ENCODE peak calls at places on chromosomes 11 and 22, in eight cellular contexts. F, C, O, D, P, U, H and V are unnamed samples.

GRCh38 chr22:24857576-24857975 is 51.6 kb downstream of the SGSM1 start:
- DNase-seq in F (no peak), C (no peak), O (no peak), D (no peak), P (no peak), U (no peak), H (no peak), V (no peak)

GRCh38 chr11:61445535-61445934 is 15.6 kb downstream of the SDHAF2 start:
- DNase-seq in F (no peak), C (no peak), O (no peak), D (no peak), P (no peak), U (no peak), H (no peak), V (no peak)

GRCh38 chr11:14974021-14974698 is 2.0 kb upstream of the CALCA start:
- DNase-seq in F (no peak), C (no peak), O (peak; percentile 11), D (no peak), P (no peak), U (no peak), H (no peak), V (no peak)

GRCh38 chr22:31944700-31945477 is 554 bp downstream of the YWHAH start:
- DNase-seq in F (no peak), C (peak; percentile 45), O (peak; percentile 55), D (peak; percentile 22), P (no peak), U (peak; percentile 30), H (no peak), V (no peak)

GRCh38 chr22:25111579-25112517 is 87.8 kb upstream of the CRYBB3 start:
- DNase-seq in F (no peak), C (peak; percentile 74), O (peak; percentile 59), D (no peak), P (no peak), U (peak; percentile 86), H (no peak), V (no peak)

GRCh38 chr11:7348432-7349298 is 97.0 kb downstream of the SYT9 start:
- DNase-seq in F (peak; percentile 21), C (no peak), O (no peak), D (no peak), P (peak; percentile 55), U (peak; percentile 31), H (no peak), V (no peak)

GRCh38 chr11:116172156-116172555 is 600.6 kb downstream of the BUD13 start:
- DNase-seq in F (no peak), C (no peak), O (no peak), D (no peak), P (no peak), U (no peak), H (no peak), V (no peak)

GRCh38 chr11:28472904-28473303 is 364.7 kb downstream of the METTL15 start:
- DNase-seq in F (no peak), C (no peak), O (no peak), D (no peak), P (no peak), U (no peak), H (no peak), V (no peak)

GRCh38 chr11:112773256-112773655 is 188.0 kb upstream of the NCAM1 start:
- DNase-seq in F (no peak), C (no peak), O (no peak), D (no peak), P (no peak), U (no peak), H (no peak), V (no peak)

GRCh38 chr11:44575288-44575672 is 9.8 kb downstream of the CD82 start:
- DNase-seq in F (no peak), C (no peak), O (no peak), D (no peak), P (peak; percentile 67), U (no peak), H (no peak), V (peak; percentile 65)

GRCh38 chr11:32772731-32773130 is 21.7 kb downstream of the CCDC73 start:
- DNase-seq in F (no peak), C (no peak), O (no peak), D (no peak), P (no peak), U (no peak), H (no peak), V (no peak)

GRCh38 chr11:82869657-82870056 is 30.6 kb downstream of the PRCP start:
- DNase-seq in F (no peak), C (no peak), O (no peak), D (no peak), P (peak; percentile 41), U (peak; percentile 17), H (no peak), V (peak; percentile 51)

GRCh38 chr11:121318848-121319834 is 26.6 kb downstream of the SC5D start:
- DNase-seq in F (peak; percentile 49), C (peak; percentile 24), O (no peak), D (peak; percentile 69), P (peak; percentile 66), U (peak; percentile 47), H (peak; percentile 68), V (peak; percentile 57)

GRCh38 chr22:49789289-49790141 is 38.2 kb downstream of the BRD1 start:
- DNase-seq in F (no peak), C (peak; percentile 64), O (no peak), D (no peak), P (peak; percentile 78), U (no peak), H (peak; percentile 63), V (peak; percentile 54)

GRCh38 chr11:63763506-63764200 is 4.9 kb downstream of the ZFTA start:
- DNase-seq in F (no peak), C (peak; percentile 68), O (peak; percentile 17), D (no peak), P (no peak), U (no peak), H (no peak), V (no peak)
- H3K4me3 ChIP-seq in F (no peak overlapping the region), C (no peak overlapping the region), O (no peak overlapping the region), D (no peak overlapping the region), P (peak overlapping the region; percentile 30), U (peak overlapping the region; percentile 27), H (no peak overlapping the region), V (no peak overlapping the region)

DNA sequence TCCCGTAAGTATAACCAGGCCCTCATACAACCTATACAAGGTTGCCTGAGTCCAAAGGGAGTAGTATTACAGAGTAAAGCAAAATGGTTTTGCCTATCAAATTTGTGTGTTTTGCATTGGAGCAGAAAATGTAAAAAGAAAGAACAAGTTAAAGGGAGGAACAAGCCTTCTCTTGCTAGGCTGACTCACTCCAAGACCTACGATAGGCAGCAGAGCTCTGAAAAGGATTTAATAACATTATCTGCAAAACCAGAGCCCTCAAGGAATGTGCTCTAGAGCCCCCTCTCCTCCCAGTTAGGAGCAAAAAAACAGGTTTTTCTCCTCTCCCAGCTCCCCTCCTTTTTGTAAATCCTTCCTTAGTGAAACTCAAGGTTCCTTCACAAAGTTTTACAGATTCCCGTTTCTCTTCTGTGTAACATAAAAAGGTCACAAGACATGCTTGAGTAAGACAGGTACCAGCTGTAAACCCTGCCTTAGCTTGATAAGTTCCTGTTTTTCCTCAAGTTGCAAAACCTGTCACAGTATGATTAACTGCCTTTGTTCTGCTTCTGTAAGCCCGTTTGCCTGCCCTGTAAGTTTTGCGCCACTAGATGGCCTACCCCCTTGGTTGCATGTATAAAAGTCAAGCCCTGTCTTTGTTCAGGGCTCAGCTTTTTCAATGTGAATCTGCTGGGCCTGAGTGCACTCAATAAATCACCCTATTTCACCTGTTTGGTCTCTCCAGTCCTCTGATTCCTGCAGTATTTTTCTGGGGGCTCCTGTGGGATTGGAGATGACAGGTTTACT is 498.2 kb downstream of the KCNA4 start:
- DNase-seq in F (no peak), C (no peak), O (no peak), D (peak; percentile 44), P (no peak), U (no peak), H (peak; percentile 62), V (no peak)
- TF ChIP-seq CTCF in F (no peak), C (no peak), O (no peak), D (peak; percentile 35), P (no peak), U (no peak), H (peak; percentile 26), V (no peak)

GRCh38 chr11:38256436-38256835 is 1658.4 kb upstream of the RAG2 start:
- DNase-seq in F (no peak), C (no peak), O (no peak), D (no peak), P (no peak), U (no peak), H (no peak), V (no peak)
- H3K4me3 ChIP-seq in F (no peak overlapping the region), C (no peak overlapping the region), O (no peak overlapping the region), D (no peak overlapping the region), P (no peak overlapping the region), U (no peak overlapping the region), H (no peak overlapping the region), V (no peak overlapping the region)

GRCh38 chr11:57641011-57641410 is 8.7 kb downstream of the YPEL4 start:
- DNase-seq in F (no peak), C (no peak), O (no peak), D (no peak), P (peak; percentile 30), U (no peak), H (peak; percentile 43), V (no peak)

GRCh38 chr11:57639321-57640067 is 10.2 kb downstream of the YPEL4 start:
- DNase-seq in F (no peak), C (no peak), O (no peak), D (no peak), P (peak; percentile 88), U (no peak), H (peak; percentile 80), V (no peak)

GRCh38 chr11:57640068-57640800 is 9.5 kb downstream of the YPEL4 start:
- DNase-seq in F (no peak), C (no peak), O (no peak), D (no peak), P (no peak), U (no peak), H (no peak), V (no peak)

GRCh38 chr11:57643802-57644201 is 5.9 kb downstream of the YPEL4 start:
- DNase-seq in F (no peak), C (no peak), O (no peak), D (no peak), P (peak; percentile 38), U (no peak), H (peak; percentile 57), V (no peak)

GRCh38 chr11:57641426-57641825 is 8.3 kb downstream of the YPEL4 start:
- DNase-seq in F (no peak), C (no peak), O (no peak), D (peak; percentile 67), P (peak; percentile 77), U (no peak), H (peak; percentile 82), V (peak; percentile 73)
- TF ChIP-seq CTCF in F (peak; percentile 56), C (peak; percentile 49), O (peak; percentile 50), D (peak; percentile 49), P (peak; percentile 59), U (peak; percentile 34), H (peak; percentile 70), V (peak; percentile 80)

DNA sequence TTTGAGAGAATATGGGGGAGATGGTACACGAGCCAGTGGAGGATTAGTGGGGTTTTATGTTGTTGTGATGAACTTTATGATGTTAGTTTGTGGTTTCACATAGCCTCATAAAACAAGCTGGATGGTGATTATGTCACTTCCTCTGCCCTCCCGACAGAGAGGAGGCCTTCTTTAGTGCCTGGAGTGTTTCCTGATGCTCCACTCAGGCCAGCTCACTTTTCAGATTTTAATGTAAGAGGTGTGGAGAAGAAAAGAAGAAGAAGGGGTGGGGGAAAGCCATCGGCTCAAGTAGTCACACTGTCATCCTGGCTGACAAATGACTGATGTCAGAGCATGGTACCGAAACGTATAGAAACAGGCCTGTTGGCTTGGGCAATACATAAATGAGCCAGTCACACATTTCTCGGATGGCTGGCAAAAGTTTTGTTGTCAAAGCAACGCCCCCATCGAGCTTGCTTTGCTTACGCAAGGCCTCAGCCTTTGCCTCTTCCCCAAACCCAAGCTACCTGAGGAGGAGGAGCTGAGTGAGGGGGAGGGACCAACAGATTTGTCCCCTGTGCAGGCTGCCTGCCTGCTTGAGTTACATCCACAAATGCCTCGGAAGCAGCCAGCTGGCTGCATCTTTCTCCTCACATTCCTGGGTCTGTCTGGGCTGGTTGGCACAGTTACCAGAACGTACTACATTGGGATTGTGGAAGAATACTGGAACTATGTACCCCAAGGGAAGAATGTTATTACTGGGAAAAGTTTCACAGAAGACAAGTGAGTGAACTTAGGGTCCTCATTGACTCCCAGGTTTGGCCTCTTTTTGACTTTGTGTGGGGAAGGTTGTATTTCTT is at the start of gene HEPHL1:
- DNase-seq in F (peak; percentile 4), C (no peak), O (no peak), D (no peak), P (peak; percentile 87), U (no peak), H (no peak), V (no peak)
- H3K4me3 ChIP-seq in F (no peak within 1 kb of the TSS), C (no peak within 1 kb of the TSS), O (no peak within 1 kb of the TSS), D (no peak within 1 kb of the TSS), P (no peak within 1 kb of the TSS), U (no peak within 1 kb of the TSS), H (no peak within 1 kb of the TSS), V (no peak within 1 kb of the TSS)